ENCODE peak calls at places on chromosomes 7 and 10, in ten cellular contexts. D is RWPE2, K is breast epithelium, Q is choroid plexus epithelial cell, V is lung, W is neural progenitor cell, G is vagina, A is PC-9, F is GM13977, I is lower lobe of right lung. L is an unnamed sample.

GRCh38 chr7:159139202-159139601 is 5.5 kb downstream of the VIPR2 start:
- DNase-seq in Q (no peak), A (no peak), W (no peak), I (no peak), V (no peak), K (no peak), D (no peak), G (no peak), F (no peak), L (no peak)

GRCh38 chr7:132581431-132581830 is 5.2 kb upstream of the PLXNA4 start:
- DNase-seq in F (no peak), A (no peak), Q (no peak), K (no peak), W (no peak), G (peak; percentile 81), D (no peak), I (no peak), V (no peak), L (no peak)

GRCh38 chr10:51214207-51214896 is 140.1 kb downstream of the PRKG1 start:
- DNase-seq in W (no peak), A (no peak), I (no peak), G (no peak), F (no peak), V (no peak), K (no peak), D (no peak), Q (no peak), L (no peak)

GRCh38 chr10:47023237-47024045 is 112.2 kb downstream of the PTPN20 start:
- DNase-seq in V (peak; percentile 22), K (peak; percentile 43), D (no peak), I (no peak), F (no peak), G (no peak), Q (no peak), W (no peak), A (no peak), L (peak; percentile 20)

GRCh38 chr10:3783721-3784432 is 1.1 kb downstream of the KLF6 start:
- DNase-seq in F (no peak), D (no peak), Q (peak; percentile 76), I (no peak), V (peak; percentile 72), W (peak; percentile 83), A (peak; percentile 64), K (peak; percentile 80), G (no peak), L (no peak)

GRCh38 chr10:1109795-1110673 is 53.8 kb downstream of the WDR37 start:
- DNase-seq in K (no peak), I (no peak), A (peak; percentile 53), F (peak; percentile 84), W (peak; percentile 81), G (no peak), Q (peak; percentile 94), D (peak; percentile 82), V (no peak), L (peak; percentile 84)

GRCh38 chr7:129443612-129444011 is 9.4 kb downstream of the STRIP2 start:
- DNase-seq in V (no peak), F (no peak), D (no peak), K (no peak), A (no peak), W (no peak), Q (no peak), I (no peak), G (peak; percentile 16), L (no peak)

GRCh38 chr10:119865699-119866240 is 6.9 kb downstream of the MCMBP start:
- DNase-seq in V (no peak), Q (no peak), W (no peak), I (no peak), G (no peak), A (no peak), K (no peak), F (no peak), D (no peak), L (no peak)

GRCh38 chr7:81111358-81111757 is 192.5 kb upstream of the SEMA3C start:
- DNase-seq in F (no peak), Q (peak; percentile 98), D (no peak), W (no peak), V (no peak), K (no peak), G (no peak), A (peak; percentile 17), I (no peak), L (no peak)

GRCh38 chr10:12710594-12711343 is 290.7 kb downstream of the CCDC3 start:
- DNase-seq in D (no peak), W (peak; percentile 78), I (peak; percentile 74), Q (peak; percentile 95), A (peak; percentile 76), K (peak; percentile 77), F (peak; percentile 73), V (peak; percentile 78), G (no peak), L (peak; percentile 79)

GRCh38 chr10:101710064-101710695 is 15.2 kb upstream of the FBXW4 start:
- DNase-seq in A (no peak), Q (peak; percentile 44), W (peak; percentile 60), K (no peak), D (no peak), I (no peak), V (no peak), F (no peak), G (no peak), L (no peak)
- TF ChIP-seq CTCF in A (no peak), Q (peak; percentile 37), W (no peak), K (no peak), D (no peak), I (no peak), V (no peak), F (no peak), G (no peak), L (no peak)

GRCh38 chr7:99459087-99459486 is 6.9 kb downstream of the ATP5MF start:
- DNase-seq in V (no peak), K (no peak), Q (peak; percentile 49), G (no peak), F (no peak), D (no peak), I (no peak), A (no peak), W (peak; percentile 32), L (peak; percentile 39)
- TF ChIP-seq CTCF in V (no peak), K (no peak), Q (peak; percentile 52), G (no peak), F (peak; percentile 31), D (peak; percentile 27), I (no peak), A (peak; percentile 59), W (peak; percentile 31), L (no peak)

DNA sequence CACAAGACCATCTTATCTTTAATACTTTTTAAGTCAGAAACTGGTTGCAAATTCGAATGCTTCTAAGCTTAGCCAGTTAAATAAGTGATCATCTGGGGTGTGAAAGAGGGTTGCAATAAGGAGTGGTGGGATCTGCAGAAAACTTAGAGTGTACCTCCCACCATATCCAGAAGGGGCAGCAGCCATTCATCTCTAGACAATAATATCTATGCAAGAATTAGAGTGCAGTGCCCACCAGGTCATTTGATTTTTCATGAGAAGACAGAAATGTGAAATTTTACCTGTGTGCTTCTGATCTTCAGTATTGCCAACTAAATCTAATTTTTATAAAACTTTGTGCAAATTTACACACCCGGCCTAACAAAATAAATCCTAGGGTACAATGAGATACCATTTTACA is 127.2 kb upstream of the SP4 start:
- DNase-seq in D (no peak), G (no peak), A (no peak), W (no peak), K (no peak), F (no peak), V (no peak), Q (peak; percentile 5), I (no peak), L (no peak)
- TF ChIP-seq CTCF in D (peak; percentile 42), G (no peak), A (peak; percentile 61), W (peak; percentile 42), K (no peak), F (peak; percentile 29), V (no peak), Q (peak; percentile 38), I (no peak), L (no peak)

GRCh38 chr10:126459032-126459831 is 71.0 kb upstream of the ADAM12 start:
- DNase-seq in V (no peak), W (peak; percentile 16), A (peak; percentile 1), I (no peak), Q (peak; percentile 89), F (no peak), D (no peak), K (no peak), G (peak; percentile 77), L (no peak)
- TF ChIP-seq CTCF in V (no peak), W (no peak), A (no peak), I (no peak), Q (peak; percentile 75), F (no peak), D (no peak), K (no peak), G (no peak), L (no peak)

GRCh38 chr10:11338160-11338844 is 273.1 kb downstream of the USP6NL start:
- DNase-seq in F (no peak), W (no peak), Q (no peak), V (no peak), A (no peak), I (no peak), D (no peak), K (no peak), G (peak; percentile 89), L (no peak)
- TF ChIP-seq CTCF in F (no peak), W (no peak), Q (no peak), V (no peak), A (no peak), I (no peak), D (no peak), K (no peak), G (no peak), L (no peak)

L was measured in GM13976.